ENCODE peak calls at places on chromosomes 13 and 19, in five cellular contexts. L, A, H, Y and C are unnamed samples.

GRCh38 chr19:6761053-6761676 is 6.1 kb downstream of the SH2D3A start:
- DNase-seq in A (no peak), H (no peak), L (no peak), Y (no peak), C (no peak)

GRCh38 chr19:49149652-49150105 is 5.5 kb downstream of the HRC start:
- DNase-seq in Y (peak), L (peak), H (no peak), A (peak), C (no peak)

GRCh38 chr13:113651511-113652403 is 6.2 kb downstream of the ATP4B start:
- DNase-seq in L (no peak), H (no peak), A (no peak), Y (no peak), C (no peak)

GRCh38 chr13:113935523-113935922 is 38.4 kb downstream of the C13orf46 start:
- DNase-seq in L (no peak), H (no peak), A (no peak), Y (no peak), C (no peak)

GRCh38 chr19:28305513-28305912 is 907.4 kb downstream of the UQCRFS1 start:
- DNase-seq in A (no peak), Y (no peak), H (no peak), L (no peak), C (no peak)

GRCh38 chr13:49443327-49443688 is 556 bp downstream of the CAB39L start:
- DNase-seq in Y (peak), H (no peak), L (no peak), A (no peak), C (no peak)

GRCh38 chr19:51010066-51010795 is 8.8 kb upstream of the KLK8 start:
- DNase-seq in A (no peak), Y (no peak), L (no peak), H (no peak), C (no peak)

GRCh38 chr13:67224148-67224846 is 5.8 kb downstream of the PCDH9 start:
- DNase-seq in H (no peak), L (peak), A (peak), Y (peak), C (peak)

GRCh38 chr13:34435338-34435737 is 506.7 kb upstream of the NBEA start:
- DNase-seq in A (no peak), Y (peak), H (no peak), L (no peak), C (no peak)

GRCh38 chr19:48400018-48400742 is 6.7 kb downstream of the GRIN2D start:
- DNase-seq in Y (peak), H (no peak), A (no peak), L (no peak), C (no peak)

GRCh38 chr19:35513975-35514809 is 743 bp upstream of the DMKN start:
- DNase-seq in Y (peak), L (no peak), A (no peak), H (no peak), C (no peak)

GRCh38 chr13:24087611-24088235 is 72.8 kb upstream of the SPATA13 start:
- DNase-seq in H (no peak), A (no peak), Y (no peak), L (no peak), C (no peak)

GRCh38 chr19:55552620-55553019 is 7.3 kb upstream of the SBK3 start:
- DNase-seq in L (no peak), A (peak), H (no peak), Y (peak), C (peak)